ENCODE peak calls at places on chromosomes 4 and X, in eight cellular contexts. W is CD8-positive, alpha-beta T cell; U is head of caudate nucleus; S is fibroblast of the conjunctiva; I is endodermal cell; B is hypothalamus; L is heart right ventricle; O is choroid plexus epithelial cell. V is an unnamed sample.

GRCh38 chrX:70434914-70435586 is 9.6 kb upstream of the DLG3 start:
- DNase-seq in B (no peak), W (no peak), L (peak; percentile 71), S (no peak), I (no peak), U (no peak), O (peak; percentile 54), V (no peak)

GRCh38 chrX:41720125-41720780 is 3.7 kb upstream of the GPR82 start:
- DNase-seq in U (no peak), S (no peak), B (no peak), I (peak; percentile 63), W (peak; percentile 65), L (no peak), O (peak; percentile 58), V (no peak)

GRCh38 chrX:68652327-68652930 is 5.0 kb downstream of the STARD8 start:
- DNase-seq in U (no peak), L (no peak), O (peak; percentile 31), S (no peak), W (no peak), I (no peak), B (no peak), V (no peak)

GRCh38 chr4:19700951-19701350 is 550.8 kb upstream of the SLIT2 start:
- DNase-seq in S (no peak), I (no peak), O (no peak), W (no peak), L (no peak), B (no peak), U (no peak), V (no peak)

GRCh38 chr4:86840858-86841257 is 8.3 kb downstream of the SLC10A6 start:
- DNase-seq in O (no peak), W (no peak), U (no peak), S (no peak), B (no peak), I (no peak), L (no peak), V (no peak)

GRCh38 chr4:38710053-38710452 is 46.1 kb downstream of the KLF3 start:
- DNase-seq in L (no peak), I (no peak), S (no peak), O (no peak), W (no peak), U (no peak), B (no peak), V (no peak)

GRCh38 chr4:108126806-108127205 is 41.9 kb downstream of the LEF1 start:
- DNase-seq in I (no peak), S (no peak), W (no peak), B (no peak), O (no peak), U (no peak), L (no peak), V (no peak)

GRCh38 chr4:77695769-77696168 is 90.1 kb downstream of the CXCL13 start:
- DNase-seq in O (peak; percentile 97), S (peak; percentile 74), U (no peak), L (no peak), W (no peak), I (no peak), B (no peak), V (no peak)

GRCh38 chr4:43992552-43992951 is 456.1 kb downstream of the KCTD8 start:
- DNase-seq in I (no peak), O (no peak), W (no peak), S (no peak), U (no peak), L (no peak), B (no peak), V (no peak)

GRCh38 chr4:121740796-121741409 is 24.1 kb downstream of the SMIM43 start:
- DNase-seq in B (no peak), S (no peak), W (no peak), U (no peak), I (peak; percentile 63), L (no peak), O (no peak), V (no peak)

GRCh38 chr4:61827907-61828328 is 627.8 kb downstream of the ADGRL3 start:
- DNase-seq in S (no peak), I (no peak), W (no peak), L (no peak), O (no peak), U (no peak), B (no peak), V (no peak)

GRCh38 chr4:184807797-184808718 is 17.7 kb downstream of the ACSL1 start:
- DNase-seq in L (peak; percentile 51), O (peak; percentile 84), U (peak; percentile 93), B (peak; percentile 80), I (peak; percentile 83), W (no peak), S (no peak), V (no peak)

GRCh38 chrX:29145316-29145715 is 558.1 kb downstream of the IL1RAPL1 start:
- DNase-seq in W (no peak), B (no peak), O (peak; percentile 32), L (no peak), I (no peak), S (no peak), U (no peak), V (no peak)

GRCh38 chrX:34586936-34587335 is 70.1 kb downstream of the TMEM47 start:
- DNase-seq in U (no peak), W (no peak), B (no peak), L (no peak), S (no peak), I (no peak), O (peak; percentile 7), V (no peak)

GRCh38 chrX:94400488-94400887 is 726.5 kb downstream of the FAM133A start:
- DNase-seq in L (no peak), S (no peak), W (no peak), U (no peak), B (no peak), I (peak; percentile 68), O (no peak), V (no peak)

GRCh38 chr4:110878413-110878812 is 255.5 kb upstream of the PITX2 start:
- DNase-seq in W (no peak), U (no peak), I (no peak), L (no peak), S (no peak), O (no peak), B (no peak), V (no peak)

GRCh38 chrX:68842781-68843581 is 14.2 kb downstream of the EFNB1 start:
- DNase-seq in W (no peak), I (no peak), B (no peak), L (no peak), O (peak; percentile 66), U (no peak), S (no peak), V (no peak)

GRCh38 chr4:15469402-15470148 is at the start of gene CC2D2A:
- DNase-seq in L (no peak), O (peak; percentile 81), U (no peak), W (no peak), B (peak; percentile 16), I (peak; percentile 70), S (peak; percentile 61), V (peak; percentile 2)

GRCh38 chrX:120791013-120791643 is 84.5 kb downstream of the CT47B1 start:
- DNase-seq in U (no peak), W (no peak), S (peak; percentile 71), I (no peak), O (peak; percentile 64), B (peak; percentile 9), L (peak; percentile 17), V (no peak)

GRCh38 chr4:32161382-32161781 is 1441.2 kb downstream of the PCDH7 start:
- DNase-seq in U (no peak), B (no peak), I (no peak), L (no peak), O (peak; percentile 77), W (no peak), S (no peak), V (no peak)

GRCh38 chr4:87707279-87707918 is 57.3 kb downstream of the DMP1 start:
- DNase-seq in S (no peak), O (no peak), L (no peak), U (no peak), W (no peak), I (peak; percentile 62), B (no peak), V (no peak)

GRCh38 chrX:13427441-13428054 is 107.7 kb upstream of the ATXN3L start:
- DNase-seq in O (peak; percentile 50), B (no peak), L (no peak), W (no peak), I (no peak), U (no peak), S (no peak), V (no peak)

GRCh38 chr4:187475901-187476300 is 519.7 kb upstream of the ZFP42 start:
- DNase-seq in S (no peak), W (no peak), B (no peak), I (no peak), U (no peak), L (no peak), O (no peak), V (no peak)

GRCh38 chr4:44070843-44071242 is 377.8 kb downstream of the KCTD8 start:
- DNase-seq in S (no peak), I (no peak), B (no peak), L (no peak), U (no peak), O (no peak), W (no peak), V (no peak)

GRCh38 chrX:22748093-22748999 is 251.4 kb upstream of the DDX53 start:
- DNase-seq in W (peak; percentile 52), L (peak; percentile 21), O (peak; percentile 57), U (peak; percentile 34), S (peak; percentile 38), B (peak; percentile 19), I (peak; percentile 79), V (no peak)

GRCh38 chrX:10900585-10901289 is 210.4 kb upstream of the HCCS start:
- DNase-seq in B (no peak), U (no peak), L (no peak), I (no peak), W (no peak), O (peak; percentile 47), S (no peak), V (no peak)

GRCh38 chr4:110032603-110033002 is 119.9 kb downstream of the EGF start:
- DNase-seq in U (no peak), B (no peak), S (no peak), W (no peak), L (no peak), I (no peak), O (peak; percentile 36), V (no peak)

GRCh38 chrX:147891886-147892285 is 19.8 kb upstream of the FMR1 start:
- DNase-seq in I (no peak), W (no peak), L (no peak), B (no peak), O (peak; percentile 2), S (no peak), U (no peak), V (no peak)

GRCh38 chr4:74109116-74109791 is 10.3 kb upstream of the CXCL2 start:
- DNase-seq in B (no peak), I (peak; percentile 73), W (no peak), L (peak; percentile 53), U (no peak), O (peak; percentile 98), S (peak; percentile 96), V (peak; percentile 16)